ENCODE peak calls at places on chromosomes 6 and 20, in four cellular contexts. P is AG04450, X is choroid plexus epithelial cell, W is GM23338. C is an unnamed sample.

GRCh38 chr6:26305097-26305841 is 59.7 kb upstream of the BTN3A2 start:
- DNase-seq in P (no peak), X (peak), W (peak), C (peak)

GRCh38 chr6:169844946-169845345 is 93.5 kb downstream of the ERMARD start:
- DNase-seq in P (no peak), X (no peak), W (no peak), C (no peak)

GRCh38 chr20:63153254-63154221 is 62.4 kb downstream of the YTHDF1 start:
- DNase-seq in P (no peak), X (no peak), W (no peak), C (no peak)

GRCh38 chr6:153193176-153193885 is 62.2 kb upstream of the RGS17 start:
- DNase-seq in P (no peak), X (no peak), W (no peak), C (no peak)

GRCh38 chr6:20455175-20456075 is 53.7 kb downstream of the E2F3 start:
- DNase-seq in P (no peak), X (peak), W (no peak), C (no peak)

GRCh38 chr20:56748476-56749377 is 119.6 kb downstream of the TFAP2C start:
- DNase-seq in P (no peak), X (no peak), W (no peak), C (no peak)

GRCh38 chr6:137213813-137214212 is 5.4 kb downstream of the IFNGR1 start:
- DNase-seq in P (no peak), X (no peak), W (no peak), C (no peak)

GRCh38 chr20:14550655-14551054 is 213.2 kb upstream of the FLRT3 start:
- DNase-seq in P (no peak), X (no peak), W (no peak), C (no peak)

GRCh38 chr6:119627908-119628669 is 278.5 kb upstream of the MAN1A1 start:
- DNase-seq in P (no peak), X (peak), W (peak), C (peak)

GRCh38 chr20:53149652-53150205 is 177.6 kb downstream of the TSHZ2 start:
- DNase-seq in P (no peak), X (no peak), W (no peak), C (no peak)

GRCh38 chr20:31606928-31607639 is 2.0 kb downstream of the ID1 start:
- DNase-seq in P (no peak), X (peak), W (peak), C (no peak)

GRCh38 chr6:14612016-14612415 is 494.4 kb downstream of the CD83 start:
- DNase-seq in P (peak), X (no peak), W (no peak), C (no peak)

GRCh38 chr6:22568854-22569253 is 512 bp upstream of the HDGFL1 start:
- DNase-seq in P (no peak), X (no peak), W (no peak), C (no peak)

GRCh38 chr20:25061821-25062530 is 4.0 kb upstream of the ACSS1 start:
- DNase-seq in P (no peak), X (no peak), W (no peak), C (peak)

GRCh38 chr6:167750956-167751358 is 75.8 kb upstream of the AFDN start:
- DNase-seq in P (no peak), X (no peak), W (peak), C (peak)

GRCh38 chr6:75643173-75643572 is 41.5 kb downstream of the SENP6 start:
- DNase-seq in P (no peak), X (no peak), W (no peak), C (no peak)

GRCh38 chr6:144145546-144145945 is 4.8 kb upstream of the STX11 start:
- DNase-seq in P (no peak), X (no peak), W (no peak), C (no peak)

GRCh38 chr6:45737331-45738056 is 278.2 kb downstream of the CLIC5 start:
- DNase-seq in P (no peak), X (no peak), W (no peak), C (no peak)

GRCh38 chr20:50053790-50054547 is 59.0 kb downstream of the UBE2V1 start:
- DNase-seq in P (no peak), X (no peak), W (no peak), C (no peak)

GRCh38 chr6:21158873-21159272 is 434.7 kb upstream of the SOX4 start:
- DNase-seq in P (no peak), X (no peak), W (no peak), C (no peak)

GRCh38 chr6:138692978-138693909 is 80.3 kb upstream of the CCDC28A start:
- DNase-seq in P (peak), X (peak), W (peak), C (peak)

GRCh38 chr20:56522311-56522710 is 2.2 kb upstream of the FAM209A start:
- DNase-seq in P (no peak), X (no peak), W (no peak), C (no peak)

GRCh38 chr6:161367472-161367871 is 93.6 kb upstream of the AGPAT4 start:
- DNase-seq in P (no peak), X (no peak), W (no peak), C (no peak)

GRCh38 chr6:101935732-101936131 is 542.2 kb downstream of the GRIK2 start:
- DNase-seq in P (no peak), X (no peak), W (no peak), C (no peak)

GRCh38 chr6:159234102-159234553 is 64.9 kb downstream of the FNDC1 start:
- DNase-seq in P (no peak), X (no peak), W (peak), C (no peak)

GRCh38 chr6:159232106-159232645 is 63.0 kb downstream of the FNDC1 start:
- DNase-seq in P (no peak), X (no peak), W (no peak), C (no peak)

GRCh38 chr6:159229526-159229925 is 60.3 kb downstream of the FNDC1 start:
- DNase-seq in P (no peak), X (no peak), W (no peak), C (no peak)

GRCh38 chr6:159232751-159233150 is 63.6 kb downstream of the FNDC1 start:
- DNase-seq in P (no peak), X (no peak), W (no peak), C (no peak)

DNA sequence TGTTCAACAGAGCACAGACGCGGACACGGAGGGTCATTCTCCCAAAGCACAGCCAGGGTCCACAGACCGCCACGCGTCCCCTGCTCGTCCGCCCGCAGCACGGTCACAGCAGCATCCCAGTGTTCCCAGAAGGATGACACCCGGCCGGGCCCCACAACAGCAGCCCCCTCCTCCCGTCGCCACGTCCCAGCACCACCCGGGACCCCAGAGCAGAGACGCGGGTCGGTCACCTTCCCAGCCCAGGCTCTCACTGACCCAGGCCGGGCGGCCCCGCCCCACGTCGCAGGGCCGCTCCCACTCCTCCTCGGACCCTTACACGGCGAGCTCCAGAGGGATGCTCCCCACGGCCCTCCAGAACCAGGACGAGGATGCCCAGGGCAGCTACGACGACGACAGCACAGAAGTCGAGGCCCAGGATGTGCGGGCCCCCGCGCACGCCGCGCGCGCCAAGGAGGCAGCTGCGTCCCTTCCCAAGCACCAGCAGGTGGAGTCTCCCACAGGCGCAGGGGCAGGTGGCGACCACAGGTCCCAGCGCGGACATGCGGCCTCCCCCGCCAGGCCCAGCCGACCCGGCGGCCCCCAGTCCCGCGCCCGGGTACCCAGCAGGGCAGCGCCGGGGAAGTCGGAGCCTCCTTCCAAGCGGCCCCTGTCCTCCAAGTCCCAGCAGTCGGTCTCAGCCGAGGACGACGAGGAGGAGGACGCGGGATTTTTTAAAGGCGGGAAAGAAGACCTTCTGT is 64.3 kb downstream of the FNDC1 start:
- DNase-seq in P (no peak), X (no peak), W (peak), C (peak)
- TF ChIP-seq CTCF in P (no peak), X (no peak), W (peak), C (peak)

DNA sequence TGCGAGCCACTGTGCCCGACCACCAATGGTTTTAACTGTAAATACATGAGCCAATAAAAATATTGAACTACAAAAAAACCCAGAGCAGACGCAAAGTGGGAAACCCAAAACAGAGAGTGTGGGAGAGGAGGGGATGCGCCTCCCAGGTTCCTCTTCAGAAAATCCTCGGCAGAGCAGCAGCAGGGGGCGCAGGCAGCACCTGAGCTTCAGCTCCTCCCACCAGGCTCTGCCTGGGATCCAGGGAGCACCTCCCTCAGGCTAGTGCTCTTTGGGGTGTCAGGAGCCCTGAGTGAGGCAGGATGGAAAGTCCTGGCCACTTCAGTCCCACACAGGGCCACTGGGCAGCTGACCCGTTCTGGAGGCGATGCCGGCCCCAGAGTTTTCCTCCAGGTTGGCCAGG is 536.9 kb upstream of the CDH4 start:
- DNase-seq in P (no peak), X (no peak), W (peak), C (no peak)
- TF ChIP-seq CTCF in P (no peak), X (no peak), W (peak), C (no peak)

GRCh38 chr6:146901940-146902816 is 302.0 kb upstream of the STXBP5 start:
- DNase-seq in P (no peak), X (peak), W (no peak), C (no peak)
- TF ChIP-seq CTCF in P (peak), X (peak), W (no peak), C (peak)

DNA sequence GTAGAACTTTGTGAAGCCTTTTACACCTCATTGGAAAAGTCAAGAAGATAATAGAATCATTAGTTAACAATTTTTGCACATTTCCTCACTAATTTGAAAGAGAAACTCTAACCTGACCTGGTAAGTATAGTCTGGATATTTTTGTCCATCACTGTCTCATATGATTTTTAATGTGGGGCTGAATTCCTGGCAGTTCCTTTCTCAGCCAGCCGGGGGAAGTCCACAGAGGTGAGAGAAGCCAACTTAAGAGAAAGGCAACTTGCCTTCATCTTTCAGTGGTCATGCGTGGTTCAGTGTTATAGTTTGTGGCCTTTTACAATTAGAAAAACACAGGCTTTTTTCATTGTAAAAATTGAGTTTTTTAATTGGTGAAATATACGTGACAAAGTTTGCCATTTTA is 80.6 kb downstream of the CDYL start:
- DNase-seq in P (no peak), X (no peak), W (no peak), C (no peak)
- TF ChIP-seq CTCF in P (peak), X (peak), W (peak), C (no peak)